ENCODE peak calls at places on chromosomes 2 and 18, in seven cellular contexts. A, S, O, J, D, Z and V are unnamed samples.

GRCh38 chr2:236394571-236394970 is 130.4 kb upstream of the ASB18 start:
- DNase-seq in S (no peak), J (no peak), A (no peak), O (no peak), D (no peak), Z (no peak), V (no peak)

GRCh38 chr18:13387856-13388548 is 169.4 kb downstream of the LDLRAD4 start:
- DNase-seq in Z (no peak), D (no peak), S (no peak), A (no peak), O (no peak), J (no peak), V (no peak)

GRCh38 chr2:145777297-145777696 is 1257.4 kb upstream of the ZEB2 start:
- DNase-seq in A (no peak), S (no peak), J (no peak), D (no peak), O (no peak), Z (no peak), V (no peak)

GRCh38 chr2:165718811-165719210 is 75.2 kb downstream of the GALNT3 start:
- DNase-seq in J (no peak), O (no peak), S (no peak), Z (no peak), D (no peak), A (no peak), V (no peak)

GRCh38 chr2:143717532-143718168 is 588.4 kb downstream of the ARHGAP15 start:
- DNase-seq in D (no peak), Z (no peak), O (no peak), A (no peak), S (no peak), J (no peak), V (no peak)

GRCh38 chr18:46109386-46109785 is 5.2 kb downstream of the HAUS1 start:
- DNase-seq in A (no peak), J (no peak), Z (no peak), O (no peak), S (no peak), D (no peak), V (no peak)

GRCh38 chr2:240966906-240967680 is 31.3 kb upstream of the SNED1 start:
- DNase-seq in Z (no peak), S (peak), D (no peak), A (no peak), O (no peak), J (peak), V (no peak)

GRCh38 chr2:48651127-48651526 is 33.5 kb downstream of the GTF2A1L start:
- DNase-seq in O (no peak), Z (no peak), J (no peak), D (peak), S (no peak), A (no peak), V (no peak)

GRCh38 chr18:73446502-73446901 is 578.7 kb upstream of the NETO1 start:
- DNase-seq in D (no peak), Z (no peak), J (no peak), O (no peak), A (no peak), S (no peak), V (no peak)

GRCh38 chr2:18630101-18630500 is 40.7 kb upstream of the NT5C1B start:
- DNase-seq in Z (no peak), D (no peak), J (no peak), A (no peak), S (no peak), O (no peak), V (no peak)

GRCh38 chr18:23176701-23177432 is 41.6 kb downstream of the CABLES1 start:
- DNase-seq in Z (no peak), O (no peak), D (no peak), A (no peak), J (no peak), S (no peak), V (no peak)

GRCh38 chr2:234098675-234099195 is 48.2 kb downstream of the SPP2 start:
- DNase-seq in D (no peak), O (no peak), S (no peak), J (no peak), Z (no peak), A (no peak), V (no peak)

GRCh38 chr2:104758199-104758620 is 95.7 kb upstream of the POU3F3 start:
- DNase-seq in O (no peak), A (no peak), S (no peak), D (peak), J (no peak), Z (peak), V (no peak)

GRCh38 chr2:233818639-233819621 is 35.4 kb downstream of the HJURP start:
- DNase-seq in D (no peak), O (no peak), J (peak), S (no peak), A (no peak), Z (no peak), V (no peak)

GRCh38 chr2:61689526-61689925 is 151.4 kb upstream of the XPO1 start:
- DNase-seq in O (no peak), D (no peak), A (no peak), S (no peak), Z (no peak), J (no peak), V (no peak)

GRCh38 chr2:65350714-65351113 is 81.7 kb downstream of the SPRED2 start:
- DNase-seq in Z (no peak), S (no peak), A (no peak), D (no peak), J (no peak), O (no peak), V (no peak)

GRCh38 chr18:48637081-48637990 is 98.5 kb downstream of the CTIF start:
- DNase-seq in S (no peak), J (no peak), O (no peak), Z (no peak), A (no peak), D (no peak), V (no peak)

GRCh38 chr2:8581048-8581561 is 100.8 kb upstream of the ID2 start:
- DNase-seq in D (no peak), S (no peak), O (no peak), J (no peak), A (no peak), Z (no peak), V (peak)

GRCh38 chr2:86087936-86088850 is 17.5 kb downstream of the POLR1A start:
- DNase-seq in A (no peak), O (no peak), S (no peak), J (no peak), D (no peak), Z (no peak), V (no peak)

GRCh38 chr2:156892449-156893335 is 364.8 kb upstream of the GALNT5 start:
- DNase-seq in J (no peak), Z (peak), O (no peak), D (peak), A (no peak), S (no peak), V (peak)

GRCh38 chr2:206989306-206989705 is 50.0 kb downstream of the CPO start:
- DNase-seq in D (peak), Z (no peak), O (no peak), J (no peak), S (no peak), A (peak), V (no peak)

GRCh38 chr2:33482518-33482917 is 6.1 kb downstream of the RASGRP3 start:
- DNase-seq in Z (no peak), A (no peak), O (no peak), D (no peak), S (no peak), J (no peak), V (no peak)

GRCh38 chr18:7147399-7147798 is 29.8 kb upstream of the LAMA1 start:
- DNase-seq in Z (no peak), S (no peak), O (no peak), J (no peak), D (no peak), A (no peak), V (no peak)

GRCh38 chr18:42758851-42759250 is 356.6 kb downstream of the RIT2 start:
- DNase-seq in D (no peak), Z (no peak), O (no peak), A (no peak), S (no peak), J (no peak), V (no peak)

GRCh38 chr2:40440835-40441234 is 11.1 kb downstream of the SLC8A1 start:
- DNase-seq in A (no peak), D (no peak), J (no peak), Z (no peak), S (no peak), O (no peak), V (no peak)